ENCODE peak calls at places on chromosomes 11 and 22, in five cellular contexts. J, A, S, E and O are unnamed samples.

GRCh38 chr22:22578702-22579424 is 19.8 kb upstream of the PRAME start:
- DNase-seq in J (peak), A (no peak), S (no peak), E (no peak), O (no peak)

GRCh38 chr11:134046681-134047449 is 22.0 kb upstream of the JAM3 start:
- DNase-seq in J (no peak), A (no peak), S (no peak), E (no peak), O (no peak)

GRCh38 chr11:6894097-6894496 is 1.8 kb upstream of the OR2D2 start:
- DNase-seq in J (no peak), A (no peak), S (no peak), E (no peak), O (no peak)

GRCh38 chr11:65932558-65932919 is 12.7 kb upstream of the TSGA10IP start:
- DNase-seq in J (peak), A (peak), S (no peak), E (no peak), O (no peak)

GRCh38 chr11:126834149-126834548 is 166.4 kb downstream of the KIRREL3 start:
- DNase-seq in J (no peak), A (no peak), S (no peak), E (no peak), O (no peak)

GRCh38 chr22:21909871-21910270 is 42.4 kb upstream of the MAPK1 start:
- DNase-seq in J (peak), A (no peak), S (no peak), E (no peak), O (no peak)

GRCh38 chr22:42344391-42344861 is 74.0 kb upstream of the TCF20 start:
- DNase-seq in J (no peak), A (peak), S (no peak), E (no peak), O (no peak)

GRCh38 chr11:980438-981365 is 55.0 kb downstream of the AP2A2 start:
- DNase-seq in J (no peak), A (no peak), S (no peak), E (no peak), O (no peak)

GRCh38 chr22:42509548-42509947 is 10.0 kb downstream of the RRP7A start:
- DNase-seq in J (no peak), A (no peak), S (no peak), E (no peak), O (no peak)

GRCh38 chr22:40518840-40519239 is 117.7 kb downstream of the MRTFA start:
- DNase-seq in J (no peak), A (no peak), S (no peak), E (no peak), O (no peak)

GRCh38 chr11:23192256-23192655 is 332.0 kb upstream of the CCDC179 start:
- DNase-seq in J (no peak), A (no peak), S (no peak), E (no peak), O (no peak)

GRCh38 chr11:72758690-72759389 is 6.6 kb upstream of the ARAP1 start:
- DNase-seq in J (peak), A (no peak), S (no peak), E (no peak), O (no peak)

GRCh38 chr11:9639099-9639498 is 24.8 kb upstream of the SWAP70 start:
- DNase-seq in J (no peak), A (no peak), S (no peak), E (no peak), O (no peak)

GRCh38 chr22:19879996-19880785 is 25.5 kb upstream of the GNB1L start:
- DNase-seq in J (no peak), A (peak), S (peak), E (no peak), O (no peak)

GRCh38 chr11:119538748-119539147 is 115.8 kb upstream of the THY1 start:
- DNase-seq in J (no peak), A (no peak), S (no peak), E (no peak), O (no peak)

GRCh38 chr11:73838443-73839122 is 38.1 kb downstream of the COA4 start:
- DNase-seq in J (no peak), A (peak), S (no peak), E (no peak), O (no peak)

GRCh38 chr22:40196628-40197027 is 18.9 kb downstream of the TNRC6B start:
- DNase-seq in J (no peak), A (no peak), S (no peak), E (no peak), O (no peak)

GRCh38 chr11:17528906-17529813 is 15.1 kb downstream of the USH1C start:
- DNase-seq in J (no peak), A (no peak), S (no peak), E (no peak), O (no peak)

GRCh38 chr11:35781342-35782171 is 119.0 kb downstream of the TRIM44 start:
- DNase-seq in J (no peak), A (no peak), S (no peak), E (no peak), O (no peak)

GRCh38 chr22:32531228-32531627 is 56.6 kb downstream of the FBXO7 start:
- DNase-seq in J (no peak), A (no peak), S (no peak), E (no peak), O (no peak)

GRCh38 chr11:120307476-120307875 is 17.6 kb upstream of the TLCD5 start:
- DNase-seq in J (no peak), A (no peak), S (no peak), E (no peak), O (no peak)

GRCh38 chr11:11620966-11621880 is 582 bp downstream of the GALNT18 start:
- DNase-seq in J (peak), A (no peak), S (no peak), E (no peak), O (no peak)

GRCh38 chr11:78168539-78169477 is 19.6 kb downstream of the KCTD21 start:
- DNase-seq in J (no peak), A (no peak), S (peak), E (no peak), O (no peak)

GRCh38 chr22:41256254-41256897 is 15.6 kb upstream of the CHADL start:
- DNase-seq in J (no peak), A (no peak), S (no peak), E (no peak), O (peak)

GRCh38 chr22:35728639-35729308 is 11.1 kb downstream of the APOL5 start:
- DNase-seq in J (no peak), A (no peak), S (no peak), E (no peak), O (peak)

GRCh38 chr11:33045551-33046255 is 6.3 kb downstream of the TCP11L1 start:
- DNase-seq in J (no peak), A (no peak), S (peak), E (no peak), O (no peak)

GRCh38 chr11:120039031-120039430 is 98.9 kb downstream of the TRIM29 start:
- DNase-seq in J (no peak), A (peak), S (no peak), E (no peak), O (no peak)

GRCh38 chr11:113613619-113614018 is 92.5 kb downstream of the TMPRSS5 start:
- DNase-seq in J (no peak), A (no peak), S (no peak), E (no peak), O (no peak)

GRCh38 chr11:113618360-113618759 is 87.7 kb downstream of the TMPRSS5 start:
- DNase-seq in J (no peak), A (no peak), S (no peak), E (no peak), O (no peak)

GRCh38 chr11:113615098-113615497 is 91.0 kb downstream of the TMPRSS5 start:
- DNase-seq in J (no peak), A (no peak), S (no peak), E (no peak), O (no peak)

GRCh38 chr11:113614097-113614496 is 92.0 kb downstream of the TMPRSS5 start:
- DNase-seq in J (no peak), A (no peak), S (no peak), E (no peak), O (no peak)

DNA sequence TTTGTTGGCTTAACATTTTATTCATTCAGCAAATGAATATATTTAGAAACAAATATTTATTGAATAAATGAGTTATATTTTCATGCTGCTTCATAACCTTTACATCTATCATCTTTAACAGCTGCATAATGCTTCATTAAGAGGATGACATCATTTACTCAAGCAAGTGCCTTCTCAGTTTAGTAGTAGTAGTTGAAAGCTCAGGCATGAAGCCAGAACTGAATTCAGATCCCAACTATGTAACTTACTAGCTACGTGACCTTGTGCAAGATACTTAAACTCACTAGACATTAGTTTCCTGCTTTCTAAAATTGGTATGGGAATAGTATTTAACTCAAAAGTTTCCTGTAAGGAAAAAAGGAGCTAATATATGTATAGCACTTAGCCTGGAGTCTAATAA is 90.3 kb downstream of the TMPRSS5 start:
- DNase-seq in J (no peak), A (no peak), S (no peak), E (no peak), O (no peak)
- TF ChIP-seq JUND in J (no peak), A (no peak), S (no peak), E (no peak), O (no peak)

GRCh38 chr11:115466122-115466521 is 38.1 kb downstream of the CADM1 start:
- DNase-seq in J (no peak), A (no peak), S (no peak), E (no peak), O (no peak)

GRCh38 chr11:115470928-115471327 is 33.3 kb downstream of the CADM1 start:
- DNase-seq in J (no peak), A (no peak), S (no peak), E (no peak), O (no peak)

GRCh38 chr11:115473167-115473566 is 31.0 kb downstream of the CADM1 start:
- DNase-seq in J (no peak), A (no peak), S (no peak), E (no peak), O (no peak)

GRCh38 chr11:115471367-115471766 is 32.8 kb downstream of the CADM1 start:
- DNase-seq in J (no peak), A (no peak), S (peak), E (no peak), O (peak)

GRCh38 chr11:115469361-115469760 is 34.9 kb downstream of the CADM1 start:
- DNase-seq in J (no peak), A (no peak), S (no peak), E (no peak), O (no peak)
- TF ChIP-seq JUND in J (no peak), A (no peak), S (no peak), E (no peak), O (no peak)

GRCh38 chr22:24244144-24244787 is 616 bp downstream of the GGT5 start:
- DNase-seq in J (peak), A (no peak), S (no peak), E (no peak), O (no peak)
- TF ChIP-seq JUND in J (no peak), A (no peak), S (no peak), E (no peak), O (no peak)

GRCh38 chr11:64653388-64653973 is 62.5 kb downstream of the SLC22A12 start:
- DNase-seq in J (no peak), A (no peak), S (no peak), E (no peak), O (no peak)

GRCh38 chr11:64650923-64651523 is 60.0 kb downstream of the SLC22A12 start:
- DNase-seq in J (peak), A (peak), S (no peak), E (peak), O (peak)

GRCh38 chr11:64654439-64654838 is 63.4 kb downstream of the SLC22A12 start:
- DNase-seq in J (no peak), A (no peak), S (no peak), E (no peak), O (no peak)

GRCh38 chr11:64654958-64655541 is 64.0 kb downstream of the SLC22A12 start:
- DNase-seq in J (no peak), A (no peak), S (no peak), E (no peak), O (no peak)

GRCh38 chr11:64652586-64653387 is 61.8 kb downstream of the SLC22A12 start:
- DNase-seq in J (peak), A (peak), S (peak), E (peak), O (peak)
- TF ChIP-seq JUND in J (no peak), A (no peak), S (no peak), E (no peak), O (no peak)

GRCh38 chr11:122754553-122755322 is 83.6 kb upstream of the CRTAM start:
- DNase-seq in J (peak), A (peak), S (peak), E (peak), O (peak)

GRCh38 chr11:122754028-122754427 is 84.3 kb upstream of the CRTAM start:
- DNase-seq in J (no peak), A (no peak), S (no peak), E (no peak), O (no peak)

GRCh38 chr11:122755941-122756340 is 82.4 kb upstream of the CRTAM start:
- DNase-seq in J (no peak), A (no peak), S (no peak), E (no peak), O (no peak)

GRCh38 chr11:122756417-122756816 is 81.9 kb upstream of the CRTAM start:
- DNase-seq in J (no peak), A (no peak), S (no peak), E (no peak), O (no peak)

GRCh38 chr11:122755409-122755808 is 82.9 kb upstream of the CRTAM start:
- DNase-seq in J (peak), A (no peak), S (no peak), E (no peak), O (no peak)
- TF ChIP-seq JUND in J (peak), A (no peak), S (no peak), E (no peak), O (no peak)

DNA sequence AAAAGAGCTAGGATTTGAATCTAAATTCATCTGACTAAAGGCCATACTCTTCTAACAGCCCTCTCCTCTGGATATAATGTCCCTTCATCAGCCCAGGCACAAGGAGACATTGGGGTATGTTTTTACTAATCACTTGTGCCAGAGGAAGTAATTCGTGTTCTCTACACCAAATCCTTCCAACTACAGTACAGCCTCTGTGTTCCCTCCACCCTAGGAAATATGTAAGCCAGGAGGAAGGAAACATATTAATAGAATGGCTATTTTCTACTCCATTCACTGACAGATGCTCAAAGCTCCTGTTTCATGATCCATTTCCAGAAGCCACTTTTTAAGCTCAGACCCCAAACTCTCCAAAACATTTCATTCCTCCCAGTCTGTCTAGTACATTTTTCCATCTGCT is 12.0 kb upstream of the UBQLNL start:
- DNase-seq in J (no peak), A (no peak), S (no peak), E (no peak), O (no peak)
- TF ChIP-seq JUND in J (no peak), A (no peak), S (no peak), E (no peak), O (no peak)